ENCODE peak calls at places on chromosomes 16 and 17, in seven cellular contexts. One of them, this sample, is unnamed.

GRCh38 chr16:48143816-48144215 is 12.0 kb downstream of the ABCC12 start:
- DNase-seq in stimulated activated CD4-positive, alpha-beta T cell treated with anti-CD3 and anti-CD28 coated beads, Interleukin-2, amount 100 ng/mL, for 24 hours: no peak
- DNase-seq in SK-N-SH: no peak
- DNase-seq in H7: no peak
- DNase-seq in effector memory CD8-positive, alpha-beta T cell: no peak
- DNase-seq in head of caudate nucleus: no peak
- DNase-seq in RWPE2: no peak
- DNase-seq in this sample: no peak

GRCh38 chr16:24670623-24671454 is 58.6 kb upstream of the TNRC6A start:
- DNase-seq in head of caudate nucleus: peak; percentile 90
- DNase-seq in effector memory CD8-positive, alpha-beta T cell: no peak
- DNase-seq in stimulated activated CD4-positive, alpha-beta T cell treated with anti-CD3 and anti-CD28 coated beads, Interleukin-2, amount 100 ng/mL, for 24 hours: no peak
- DNase-seq in SK-N-SH: peak; percentile 81
- DNase-seq in RWPE2: no peak
- DNase-seq in H7: peak; percentile 63
- DNase-seq in this sample: peak; percentile 29

GRCh38 chr16:27458196-27458728 is 56.3 kb downstream of the IL21R start:
- DNase-seq in H7: no peak
- DNase-seq in RWPE2: peak; percentile 62
- DNase-seq in head of caudate nucleus: no peak
- DNase-seq in SK-N-SH: no peak
- DNase-seq in effector memory CD8-positive, alpha-beta T cell: no peak
- DNase-seq in stimulated activated CD4-positive, alpha-beta T cell treated with anti-CD3 and anti-CD28 coated beads, Interleukin-2, amount 100 ng/mL, for 24 hours: no peak
- DNase-seq in this sample: no peak

GRCh38 chr16:27867122-27868110 is 196.1 kb downstream of the GSG1L start:
- DNase-seq in RWPE2: no peak
- DNase-seq in H7: peak; percentile 98
- DNase-seq in stimulated activated CD4-positive, alpha-beta T cell treated with anti-CD3 and anti-CD28 coated beads, Interleukin-2, amount 100 ng/mL, for 24 hours: peak; percentile 45
- DNase-seq in SK-N-SH: peak; percentile 92
- DNase-seq in head of caudate nucleus: peak; percentile 69
- DNase-seq in effector memory CD8-positive, alpha-beta T cell: peak; percentile 26
- DNase-seq in this sample: peak; percentile 71

GRCh38 chr17:76131692-76132573 is 9.1 kb downstream of the FOXJ1 start:
- DNase-seq in effector memory CD8-positive, alpha-beta T cell: no peak
- DNase-seq in stimulated activated CD4-positive, alpha-beta T cell treated with anti-CD3 and anti-CD28 coated beads, Interleukin-2, amount 100 ng/mL, for 24 hours: no peak
- DNase-seq in RWPE2: no peak
- DNase-seq in head of caudate nucleus: no peak
- DNase-seq in H7: peak; percentile 66
- DNase-seq in SK-N-SH: no peak
- DNase-seq in this sample: no peak

GRCh38 chr16:20826039-20826566 is 19.8 kb downstream of the REXO5 start:
- DNase-seq in SK-N-SH: no peak
- DNase-seq in stimulated activated CD4-positive, alpha-beta T cell treated with anti-CD3 and anti-CD28 coated beads, Interleukin-2, amount 100 ng/mL, for 24 hours: no peak
- DNase-seq in RWPE2: no peak
- DNase-seq in effector memory CD8-positive, alpha-beta T cell: no peak
- DNase-seq in head of caudate nucleus: no peak
- DNase-seq in H7: no peak
- DNase-seq in this sample: no peak

GRCh38 chr16:24568392-24568791 is 29.0 kb downstream of the RBBP6 start:
- DNase-seq in head of caudate nucleus: no peak
- DNase-seq in stimulated activated CD4-positive, alpha-beta T cell treated with anti-CD3 and anti-CD28 coated beads, Interleukin-2, amount 100 ng/mL, for 24 hours: no peak
- DNase-seq in H7: no peak
- DNase-seq in SK-N-SH: peak; percentile 25
- DNase-seq in effector memory CD8-positive, alpha-beta T cell: no peak
- DNase-seq in RWPE2: no peak
- DNase-seq in this sample: no peak

GRCh38 chr16:87190288-87191240 is 126.6 kb downstream of the C16orf95 start:
- DNase-seq in stimulated activated CD4-positive, alpha-beta T cell treated with anti-CD3 and anti-CD28 coated beads, Interleukin-2, amount 100 ng/mL, for 24 hours: no peak
- DNase-seq in SK-N-SH: no peak
- DNase-seq in H7: no peak
- DNase-seq in head of caudate nucleus: no peak
- DNase-seq in effector memory CD8-positive, alpha-beta T cell: no peak
- DNase-seq in RWPE2: no peak
- DNase-seq in this sample: no peak

GRCh38 chr16:81928975-81929374 is 82.3 kb downstream of the SDR42E1 start:
- DNase-seq in stimulated activated CD4-positive, alpha-beta T cell treated with anti-CD3 and anti-CD28 coated beads, Interleukin-2, amount 100 ng/mL, for 24 hours: no peak
- DNase-seq in SK-N-SH: no peak
- DNase-seq in effector memory CD8-positive, alpha-beta T cell: no peak
- DNase-seq in head of caudate nucleus: no peak
- DNase-seq in RWPE2: peak; percentile 79
- DNase-seq in H7: no peak
- DNase-seq in this sample: no peak

GRCh38 chr16:27427538-27427937 is 25.6 kb downstream of the IL21R start:
- DNase-seq in stimulated activated CD4-positive, alpha-beta T cell treated with anti-CD3 and anti-CD28 coated beads, Interleukin-2, amount 100 ng/mL, for 24 hours: peak; percentile 10
- DNase-seq in head of caudate nucleus: no peak
- DNase-seq in effector memory CD8-positive, alpha-beta T cell: no peak
- DNase-seq in H7: no peak
- DNase-seq in SK-N-SH: no peak
- DNase-seq in RWPE2: no peak
- DNase-seq in this sample: no peak

GRCh38 chr17:68057531-68057952 is 22.0 kb downstream of the KPNA2 start:
- DNase-seq in head of caudate nucleus: peak; percentile 38
- DNase-seq in H7: no peak
- DNase-seq in effector memory CD8-positive, alpha-beta T cell: peak; percentile 44
- DNase-seq in stimulated activated CD4-positive, alpha-beta T cell treated with anti-CD3 and anti-CD28 coated beads, Interleukin-2, amount 100 ng/mL, for 24 hours: peak; percentile 40
- DNase-seq in RWPE2: no peak
- DNase-seq in SK-N-SH: peak; percentile 24
- DNase-seq in this sample: peak; percentile 35

GRCh38 chr17:71460943-71461342 is 659.9 kb upstream of the SOX9 start:
- DNase-seq in head of caudate nucleus: peak; percentile 56
- DNase-seq in stimulated activated CD4-positive, alpha-beta T cell treated with anti-CD3 and anti-CD28 coated beads, Interleukin-2, amount 100 ng/mL, for 24 hours: no peak
- DNase-seq in H7: no peak
- DNase-seq in RWPE2: no peak
- DNase-seq in SK-N-SH: no peak
- DNase-seq in effector memory CD8-positive, alpha-beta T cell: no peak
- DNase-seq in this sample: peak; percentile 34

GRCh38 chr16:21247376-21247775 is 13.9 kb downstream of the ANKS4B start:
- DNase-seq in head of caudate nucleus: no peak
- DNase-seq in H7: no peak
- DNase-seq in effector memory CD8-positive, alpha-beta T cell: no peak
- DNase-seq in RWPE2: no peak
- DNase-seq in SK-N-SH: no peak
- DNase-seq in stimulated activated CD4-positive, alpha-beta T cell treated with anti-CD3 and anti-CD28 coated beads, Interleukin-2, amount 100 ng/mL, for 24 hours: no peak
- DNase-seq in this sample: no peak

GRCh38 chr16:89442990-89443726 is 47.2 kb downstream of the ANKRD11 start:
- DNase-seq in effector memory CD8-positive, alpha-beta T cell: no peak
- DNase-seq in stimulated activated CD4-positive, alpha-beta T cell treated with anti-CD3 and anti-CD28 coated beads, Interleukin-2, amount 100 ng/mL, for 24 hours: no peak
- DNase-seq in head of caudate nucleus: peak; percentile 67
- DNase-seq in SK-N-SH: peak; percentile 60
- DNase-seq in RWPE2: peak; percentile 95
- DNase-seq in H7: peak; percentile 46
- DNase-seq in this sample: peak; percentile 70

GRCh38 chr16:64808474-64808873 is 313.4 kb downstream of the CDH11 start:
- DNase-seq in stimulated activated CD4-positive, alpha-beta T cell treated with anti-CD3 and anti-CD28 coated beads, Interleukin-2, amount 100 ng/mL, for 24 hours: no peak
- DNase-seq in SK-N-SH: no peak
- DNase-seq in effector memory CD8-positive, alpha-beta T cell: no peak
- DNase-seq in RWPE2: no peak
- DNase-seq in H7: no peak
- DNase-seq in head of caudate nucleus: no peak
- DNase-seq in this sample: no peak

GRCh38 chr17:1222321-1222720 is 42.5 kb upstream of the ABR start:
- DNase-seq in H7: no peak
- DNase-seq in stimulated activated CD4-positive, alpha-beta T cell treated with anti-CD3 and anti-CD28 coated beads, Interleukin-2, amount 100 ng/mL, for 24 hours: no peak
- DNase-seq in head of caudate nucleus: no peak
- DNase-seq in effector memory CD8-positive, alpha-beta T cell: no peak
- DNase-seq in RWPE2: no peak
- DNase-seq in SK-N-SH: no peak
- DNase-seq in this sample: no peak

GRCh38 chr17:69857412-69857835 is 217.6 kb upstream of the KCNJ16 start:
- DNase-seq in H7: no peak
- DNase-seq in stimulated activated CD4-positive, alpha-beta T cell treated with anti-CD3 and anti-CD28 coated beads, Interleukin-2, amount 100 ng/mL, for 24 hours: no peak
- DNase-seq in head of caudate nucleus: no peak
- DNase-seq in effector memory CD8-positive, alpha-beta T cell: no peak
- DNase-seq in SK-N-SH: no peak
- DNase-seq in RWPE2: no peak
- DNase-seq in this sample: no peak